ENCODE peak calls at places on chromosomes 13 and 19, in five cellular contexts. L is pancreas, G is psoas muscle, I is cardiac muscle cell, P is BE2C. W is an unnamed sample.

GRCh38 chr19:28731577-28731976 is 481.4 kb downstream of the UQCRFS1 start:
- DNase-seq in L (no peak), G (no peak), I (no peak), P (no peak), W (no peak)

GRCh38 chr19:5003781-5004180 is 34.9 kb downstream of the KDM4B start:
- DNase-seq in L (no peak), G (no peak), I (no peak), P (no peak), W (no peak)

GRCh38 chr13:52155177-52155576 is 4.2 kb downstream of the NEK3 start:
- DNase-seq in L (no peak), G (no peak), I (no peak), P (no peak), W (no peak)

GRCh38 chr13:77507931-77508776 is 27.4 kb upstream of the SCEL start:
- DNase-seq in L (no peak), G (no peak), I (peak; percentile 35), P (peak; percentile 33), W (no peak)

GRCh38 chr19:1503089-1503924 is 9.5 kb downstream of the ADAMTSL5 start:
- DNase-seq in L (peak; percentile 67), G (peak; percentile 81), I (peak; percentile 43), P (peak; percentile 75), W (no peak)

GRCh38 chr13:31998131-31998530 is 33.4 kb upstream of the FRY start:
- DNase-seq in L (no peak), G (no peak), I (peak; percentile 3), P (no peak), W (no peak)

GRCh38 chr19:39301562-39301961 is 5.4 kb downstream of the IFNL1 start:
- DNase-seq in L (no peak), G (no peak), I (no peak), P (no peak), W (no peak)

GRCh38 chr13:53100394-53101063 is 71.9 kb downstream of the OLFM4 start:
- DNase-seq in L (no peak), G (no peak), I (no peak), P (no peak), W (no peak)

GRCh38 chr13:21777166-21777565 is 106.3 kb downstream of the FGF9 start:
- DNase-seq in L (no peak), G (no peak), I (no peak), P (no peak), W (no peak)

GRCh38 chr13:26529441-26529840 is 28.0 kb upstream of the WASF3 start:
- DNase-seq in L (no peak), G (no peak), I (peak; percentile 78), P (no peak), W (no peak)

GRCh38 chr13:40974460-40975407 is 44.4 kb downstream of the ELF1 start:
- DNase-seq in L (no peak), G (no peak), I (peak; percentile 89), P (peak; percentile 12), W (no peak)

GRCh38 chr13:46575321-46575721 is 22.4 kb downstream of the LRCH1 start:
- DNase-seq in L (no peak), G (no peak), I (peak; percentile 70), P (no peak), W (no peak)

GRCh38 chr13:51262501-51263211 is 40.5 kb downstream of the FAM124A start:
- DNase-seq in L (no peak), G (no peak), I (no peak), P (no peak), W (no peak)

GRCh38 chr19:12126707-12127106 is 13.4 kb downstream of the ZNF20 start:
- DNase-seq in L (no peak), G (no peak), I (peak; percentile 20), P (peak; percentile 18), W (no peak)

GRCh38 chr19:15437355-15438123 is 12.2 kb downstream of the WIZ start:
- DNase-seq in L (no peak), G (peak; percentile 41), I (no peak), P (no peak), W (no peak)

GRCh38 chr19:31470952-31471351 is 121.7 kb upstream of the TSHZ3 start:
- DNase-seq in L (no peak), G (no peak), I (no peak), P (no peak), W (no peak)

DNA sequence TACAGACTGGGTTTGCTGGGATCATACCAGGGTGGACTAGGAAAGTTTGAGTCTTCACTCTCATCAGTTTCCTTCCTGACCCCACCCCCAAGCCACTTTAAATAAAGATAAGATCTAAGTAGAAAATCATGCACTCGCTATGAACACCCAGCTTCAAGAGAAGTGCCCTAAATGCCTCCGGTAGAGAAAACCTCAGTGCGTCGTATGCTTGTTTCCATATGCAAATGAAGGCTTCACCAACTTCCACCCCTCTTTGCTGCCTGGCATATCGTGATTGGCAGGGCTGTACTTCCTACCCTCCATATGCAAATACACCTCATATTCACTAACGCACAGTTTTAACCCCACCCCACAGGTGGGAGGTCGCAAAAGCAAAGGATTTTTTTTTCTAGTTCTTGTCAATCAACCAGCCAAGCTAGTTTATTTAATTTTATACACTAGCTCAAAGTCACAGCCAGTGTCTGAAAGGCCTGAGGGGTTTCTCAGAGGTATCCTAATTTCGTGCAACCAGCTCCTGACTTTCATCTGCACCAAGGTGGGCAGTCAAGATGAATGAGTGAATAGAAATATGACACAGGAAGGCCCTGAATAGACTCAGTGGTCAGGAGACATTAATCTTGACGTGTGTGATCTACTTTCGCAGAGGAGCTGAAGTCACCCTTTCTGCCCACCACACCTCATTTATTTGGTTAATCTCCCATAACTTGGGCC is 121.1 kb upstream of the TSHZ3 start:
- DNase-seq in L (no peak), G (no peak), I (no peak), P (no peak), W (no peak)
- H3K4me1 ChIP-seq in L (no peaks in the 10 kb centered on the region), G (no peaks in the 10 kb centered on the region), I (no peaks in the 10 kb centered on the region), P (no peaks in the 10 kb centered on the region), W (no peaks in the 10 kb centered on the region)

GRCh38 chr13:110341445-110342247 is 34.6 kb downstream of the COL4A2 start:
- DNase-seq in L (no peak), G (no peak), I (peak; percentile 73), P (no peak), W (peak; percentile 83)
- H3K4me3 ChIP-seq in L (no peak overlapping the region), G (peak overlapping the region; percentile 3), I (no peak overlapping the region), P (no peak overlapping the region), W (no peak overlapping the region)

GRCh38 chr13:94956407-94957110 is 244.2 kb upstream of the SOX21 start:
- DNase-seq in L (no peak), G (no peak), I (no peak), P (no peak), W (no peak)
- H3K4me1 ChIP-seq in L (no peaks in the 10 kb centered on the region), G (no peaks in the 10 kb centered on the region), I (no peaks in the 10 kb centered on the region), P (no peaks in the 10 kb centered on the region), W (no peaks in the 10 kb centered on the region)

DNA sequence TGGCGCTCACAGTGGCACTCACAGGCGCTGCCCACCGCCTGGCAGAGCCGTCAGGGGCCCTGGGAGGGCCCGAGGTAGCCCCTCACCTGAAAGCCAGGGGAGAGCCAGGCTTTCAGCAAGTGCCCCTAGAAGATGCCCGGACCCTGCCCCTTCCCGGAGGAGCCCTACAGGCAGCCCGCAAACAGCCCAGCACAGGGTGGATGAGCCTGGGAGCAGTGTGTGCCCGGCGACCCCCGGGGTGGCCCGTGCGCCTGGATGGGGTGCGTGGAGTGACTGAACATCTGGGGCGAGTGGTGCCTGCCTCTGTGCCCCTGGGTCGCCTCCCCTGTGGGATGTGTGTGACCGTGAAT is 1.4 kb downstream of the CRLF1 start:
- DNase-seq in L (no peak), G (no peak), I (no peak), P (no peak), W (no peak)
- H3K4me3 ChIP-seq in L (no peak overlapping the region), G (peak overlapping the region; percentile 50), I (no peak overlapping the region), P (no peak overlapping the region), W (peak overlapping the region; percentile 53)

GRCh38 chr19:18304496-18305312 is 18.2 kb downstream of the LSM4 start:
- DNase-seq in L (peak; percentile 61), G (peak; percentile 94), I (peak; percentile 89), P (peak; percentile 90), W (peak; percentile 94)

GRCh38 chr19:18304194-18304495 is 18.7 kb downstream of the LSM4 start:
- DNase-seq in L (no peak), G (peak; percentile 81), I (no peak), P (no peak), W (no peak)

GRCh38 chr19:18300930-18301717 is 19.7 kb upstream of the JUND start:
- DNase-seq in L (peak; percentile 72), G (peak; percentile 97), I (peak; percentile 52), P (no peak), W (peak; percentile 92)

GRCh38 chr19:18299654-18300053 is 18.2 kb upstream of the JUND start:
- DNase-seq in L (no peak), G (no peak), I (no peak), P (no peak), W (no peak)

DNA sequence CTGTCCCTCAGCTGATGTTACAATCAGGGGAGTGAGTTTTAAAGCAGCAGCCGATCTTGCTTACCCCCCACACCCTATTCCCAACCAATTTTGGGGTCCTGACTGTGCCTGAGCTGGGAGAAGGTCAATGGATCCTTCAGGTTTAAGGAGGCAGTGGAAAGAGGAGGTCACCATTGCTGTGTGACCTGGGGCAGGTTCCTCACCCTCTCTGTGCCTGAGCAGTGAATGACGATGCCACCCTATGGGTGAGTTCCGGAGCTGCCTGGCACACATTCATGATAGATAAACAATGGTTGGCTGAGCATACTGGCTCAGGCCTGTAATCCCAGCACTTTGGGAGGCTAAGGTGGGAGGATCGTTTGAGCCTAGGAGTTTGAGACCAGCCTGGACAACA is 20.3 kb upstream of the JUND start:
- DNase-seq in L (no peak), G (no peak), I (no peak), P (no peak), W (no peak)
- H3K4me1 ChIP-seq in L (no peaks in the 10 kb centered on the region), G (peaks cover 56% of the 10 kb centered on the region), I (peaks cover 21% of the 10 kb centered on the region), P (peaks cover 24% of the 10 kb centered on the region), W (peaks cover 64% of the 10 kb centered on the region)

GRCh38 chr19:31317542-31317941 is 31.7 kb downstream of the TSHZ3 start:
- DNase-seq in L (no peak), G (no peak), I (no peak), P (no peak), W (no peak)

GRCh38 chr19:31314849-31315620 is 34.2 kb downstream of the TSHZ3 start:
- DNase-seq in L (no peak), G (no peak), I (no peak), P (peak; percentile 54), W (no peak)

GRCh38 chr19:31315621-31316011 is 33.6 kb downstream of the TSHZ3 start:
- DNase-seq in L (no peak), G (no peak), I (no peak), P (no peak), W (no peak)

GRCh38 chr19:31317098-31317497 is 32.1 kb downstream of the TSHZ3 start:
- DNase-seq in L (no peak), G (no peak), I (no peak), P (no peak), W (no peak)

GRCh38 chr19:31316201-31316951 is 32.9 kb downstream of the TSHZ3 start:
- DNase-seq in L (no peak), G (no peak), I (peak; percentile 79), P (no peak), W (peak; percentile 74)
- H3K4me3 ChIP-seq in L (no peak overlapping the region), G (peak overlapping the region; percentile 7), I (no peak overlapping the region), P (peak overlapping the region; percentile 24), W (no peak overlapping the region)

W was measured in right atrium auricular region.